ENCODE peak calls at places on chromosomes 3 and 15, in six cellular contexts. B is astrocyte of the spinal cord, Z is tibial artery, M is mesendoderm, P is foreskin fibroblast, J is head of caudate nucleus. O is an unnamed sample.

GRCh38 chr3:111531446-111531845 is 10.6 kb upstream of the CD96 start:
- DNase-seq in B (peak), Z (no peak), M (no peak), P (peak), J (no peak), O (no peak)

GRCh38 chr3:74003712-74004111 is 379.0 kb upstream of the PDZRN3 start:
- DNase-seq in B (no peak), Z (no peak), M (no peak), P (peak), J (no peak), O (no peak)

GRCh38 chr15:77633913-77634265 is 1.2 kb upstream of the LINGO1 start:
- DNase-seq in B (no peak), Z (no peak), M (peak), P (no peak), J (no peak), O (no peak)

GRCh38 chr3:36653095-36653494 is 111.3 kb downstream of the DCLK3 start:
- DNase-seq in B (peak), Z (no peak), M (no peak), P (peak), J (no peak), O (peak)

GRCh38 chr15:80351211-80351610 is 53.0 kb upstream of the ARNT2 start:
- DNase-seq in B (no peak), Z (no peak), M (no peak), P (no peak), J (no peak), O (no peak)

GRCh38 chr15:48638966-48639365 is 6.5 kb downstream of the FBN1 start:
- DNase-seq in B (no peak), Z (no peak), M (no peak), P (no peak), J (no peak), O (no peak)

GRCh38 chr15:94563455-94563854 is 332.1 kb downstream of the MCTP2 start:
- DNase-seq in B (no peak), Z (no peak), M (no peak), P (no peak), J (no peak), O (no peak)

GRCh38 chr15:31373970-31374369 is 47.3 kb downstream of the KLF13 start:
- DNase-seq in B (no peak), Z (no peak), M (no peak), P (no peak), J (no peak), O (no peak)

GRCh38 chr3:188202358-188203138 is 48.6 kb downstream of the LPP start:
- DNase-seq in B (no peak), Z (no peak), M (peak), P (no peak), J (no peak), O (no peak)

GRCh38 chr15:90286678-90287077 is 21.2 kb downstream of the NGRN start:
- DNase-seq in B (peak), Z (no peak), M (peak), P (peak), J (no peak), O (peak)

GRCh38 chr3:197507081-197507480 is 48.7 kb downstream of the BDH1 start:
- DNase-seq in B (no peak), Z (no peak), M (no peak), P (no peak), J (no peak), O (no peak)

GRCh38 chr3:48739955-48740823 is 23.2 kb upstream of the IP6K2 start:
- DNase-seq in B (peak), Z (peak), M (peak), P (peak), J (peak), O (peak)

GRCh38 chr15:71725215-71725955 is 85.0 kb upstream of the NR2E3 start:
- DNase-seq in B (peak), Z (no peak), M (no peak), P (peak), J (no peak), O (peak)

GRCh38 chr15:31357148-31357547 is 30.5 kb downstream of the KLF13 start:
- DNase-seq in B (no peak), Z (no peak), M (no peak), P (no peak), J (no peak), O (no peak)

GRCh38 chr15:51688863-51689262 is 7.6 kb downstream of the SCG3 start:
- DNase-seq in B (no peak), Z (no peak), M (peak), P (no peak), J (no peak), O (peak)

GRCh38 chr3:25433868-25434267 is 5.8 kb downstream of the RARB start:
- DNase-seq in B (peak), Z (no peak), M (peak), P (no peak), J (no peak), O (peak)

GRCh38 chr3:70980646-70981031 is 602.9 kb downstream of the FOXP1 start:
- DNase-seq in B (peak), Z (no peak), M (no peak), P (no peak), J (no peak), O (peak)

GRCh38 chr3:102066470-102066869 is 217.2 kb downstream of the NFKBIZ start:
- DNase-seq in B (no peak), Z (no peak), M (no peak), P (no peak), J (no peak), O (no peak)

GRCh38 chr15:90367578-90367977 is 15.5 kb downstream of the ZNF774 start:
- DNase-seq in B (no peak), Z (no peak), M (no peak), P (peak), J (no peak), O (peak)

GRCh38 chr3:30492581-30493192 is 113.7 kb upstream of the TGFBR2 start:
- DNase-seq in B (no peak), Z (no peak), M (no peak), P (peak), J (no peak), O (peak)

GRCh38 chr3:112814256-112814655 is 32.4 kb downstream of the CD200R1L start:
- DNase-seq in B (peak), Z (no peak), M (peak), P (peak), J (no peak), O (peak)

GRCh38 chr3:65398953-65399352 is 639.8 kb downstream of the MAGI1 start:
- DNase-seq in B (peak), Z (no peak), M (no peak), P (peak), J (no peak), O (peak)

GRCh38 chr3:197132916-197133530 is 103.4 kb upstream of the MELTF start:
- DNase-seq in B (peak), Z (no peak), M (no peak), P (no peak), J (no peak), O (no peak)

GRCh38 chr3:171165499-171165921 is 139.0 kb upstream of the SLC2A2 start:
- DNase-seq in B (no peak), Z (no peak), M (no peak), P (no peak), J (no peak), O (no peak)

GRCh38 chr3:12780776-12781175 is 15.7 kb upstream of the CAND2 start:
- DNase-seq in B (no peak), Z (no peak), M (no peak), P (peak), J (no peak), O (peak)

GRCh38 chr3:99651561-99651960 is 13.2 kb downstream of the COL8A1 start:
- DNase-seq in B (peak), Z (peak), M (no peak), P (peak), J (no peak), O (peak)

GRCh38 chr3:46981932-46982471 is 2.5 kb downstream of the NBEAL2 start:
- DNase-seq in B (no peak), Z (no peak), M (peak), P (no peak), J (no peak), O (no peak)

GRCh38 chr3:44906997-44907396 is 32.6 kb downstream of the TGM4 start:
- DNase-seq in B (no peak), Z (no peak), M (no peak), P (peak), J (no peak), O (peak)

GRCh38 chr3:120432105-120432860 is 18.5 kb downstream of the FSTL1 start:
- DNase-seq in B (peak), Z (no peak), M (peak), P (peak), J (no peak), O (peak)

GRCh38 chr15:65189102-65189740 is 4.1 kb upstream of the CLPX start:
- DNase-seq in B (peak), Z (no peak), M (peak), P (peak), J (no peak), O (peak)

GRCh38 chr3:172307143-172307560 is 141.1 kb downstream of the GHSR start:
- DNase-seq in B (peak), Z (no peak), M (no peak), P (peak), J (no peak), O (peak)

GRCh38 chr3:194259982-194260856 is 90.9 kb downstream of the CPN2 start:
- DNase-seq in B (peak), Z (no peak), M (no peak), P (no peak), J (no peak), O (peak)